ENCODE peak calls at places on chromosomes 11 and 22, in six cellular contexts. One of them, this sample, is unnamed.

GRCh38 chr11:69962152-69962551 is 116.0 kb upstream of the ANO1 start:
- DNase-seq in effector memory CD4-positive, alpha-beta T cell: no peak
- DNase-seq in body of pancreas: no peak
- DNase-seq in substantia nigra: no peak
- DNase-seq in H1: no peak
- DNase-seq in ovary: no peak
- DNase-seq in this sample: no peak

GRCh38 chr11:46371994-46372393 is 9.5 kb upstream of the MDK start:
- DNase-seq in effector memory CD4-positive, alpha-beta T cell: no peak
- DNase-seq in body of pancreas: no peak
- DNase-seq in substantia nigra: no peak
- DNase-seq in H1: no peak
- DNase-seq in ovary: no peak
- DNase-seq in this sample: no peak

GRCh38 chr22:12613199-12613598 is 2914.8 kb upstream of the OR11H1 start:
- DNase-seq in effector memory CD4-positive, alpha-beta T cell: no peak
- DNase-seq in body of pancreas: no peak
- DNase-seq in substantia nigra: no peak
- DNase-seq in H1: no peak
- DNase-seq in ovary: no peak
- DNase-seq in this sample: no peak

GRCh38 chr11:22666700-22667439 is 459 bp downstream of the GAS2 start:
- DNase-seq in effector memory CD4-positive, alpha-beta T cell: no peak
- DNase-seq in body of pancreas: peak
- DNase-seq in substantia nigra: peak
- DNase-seq in H1: peak
- DNase-seq in ovary: peak
- DNase-seq in this sample: no peak

GRCh38 chr11:85813721-85814120 is 2.8 kb upstream of the SYTL2 start:
- DNase-seq in effector memory CD4-positive, alpha-beta T cell: no peak
- DNase-seq in body of pancreas: no peak
- DNase-seq in substantia nigra: no peak
- DNase-seq in H1: no peak
- DNase-seq in ovary: no peak
- DNase-seq in this sample: no peak

GRCh38 chr11:100753144-100753543 is 66.1 kb downstream of the ARHGAP42 start:
- DNase-seq in effector memory CD4-positive, alpha-beta T cell: no peak
- DNase-seq in body of pancreas: no peak
- DNase-seq in substantia nigra: no peak
- DNase-seq in H1: peak
- DNase-seq in ovary: no peak
- DNase-seq in this sample: no peak

GRCh38 chr11:68142028-68142412 is 20.8 kb upstream of the CHKA start:
- DNase-seq in effector memory CD4-positive, alpha-beta T cell: no peak
- DNase-seq in body of pancreas: peak
- DNase-seq in substantia nigra: no peak
- DNase-seq in H1: no peak
- DNase-seq in ovary: no peak
- DNase-seq in this sample: no peak

GRCh38 chr11:96338910-96339703 is 3.9 kb downstream of the MAML2 start:
- DNase-seq in effector memory CD4-positive, alpha-beta T cell: no peak
- DNase-seq in body of pancreas: peak
- DNase-seq in substantia nigra: peak
- DNase-seq in H1: no peak
- DNase-seq in ovary: peak
- DNase-seq in this sample: peak

DNA sequence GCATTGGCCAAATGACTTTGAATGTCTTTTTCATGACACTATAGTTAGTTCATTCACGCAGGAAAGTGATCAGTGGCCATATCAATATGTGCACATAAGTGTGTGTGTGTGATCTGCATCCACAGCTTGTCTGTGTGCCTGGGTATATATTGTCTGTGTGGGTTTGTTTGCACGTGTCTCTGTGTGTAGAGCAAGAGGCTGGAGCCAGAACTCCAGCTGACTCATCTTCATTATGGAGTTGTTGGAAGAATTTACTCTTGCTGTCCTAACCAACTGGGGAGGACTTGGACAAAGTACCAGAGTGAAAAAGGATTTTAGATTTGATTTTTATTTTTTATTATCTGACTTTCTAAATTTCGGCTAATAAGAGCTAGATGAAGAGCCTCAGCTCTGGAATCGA is 63.9 kb downstream of the TP53I11 start:
- DNase-seq in effector memory CD4-positive, alpha-beta T cell: no peak
- DNase-seq in body of pancreas: no peak
- DNase-seq in substantia nigra: no peak
- DNase-seq in H1: no peak
- DNase-seq in ovary: no peak
- DNase-seq in this sample: no peak
- H3K27ac ChIP-seq in effector memory CD4-positive, alpha-beta T cell: no peak
- H3K27ac ChIP-seq in body of pancreas: no peak
- H3K27ac ChIP-seq in substantia nigra: no peak
- H3K27ac ChIP-seq in H1: no peak
- H3K27ac ChIP-seq in ovary: no peak
- H3K27ac ChIP-seq in this sample: no peak

GRCh38 chr11:116930586-116930985 is 93.2 kb upstream of the APOA1 start:
- DNase-seq in effector memory CD4-positive, alpha-beta T cell: no peak
- DNase-seq in body of pancreas: no peak
- DNase-seq in substantia nigra: no peak
- DNase-seq in H1: no peak
- DNase-seq in ovary: no peak
- DNase-seq in this sample: no peak

GRCh38 chr11:116931206-116931953 is 94.0 kb upstream of the APOA1 start:
- DNase-seq in effector memory CD4-positive, alpha-beta T cell: peak
- DNase-seq in body of pancreas: no peak
- DNase-seq in substantia nigra: no peak
- DNase-seq in H1: no peak
- DNase-seq in ovary: no peak
- DNase-seq in this sample: no peak

GRCh38 chr11:116929393-116930090 is 92.1 kb upstream of the APOA1 start:
- DNase-seq in effector memory CD4-positive, alpha-beta T cell: no peak
- DNase-seq in body of pancreas: no peak
- DNase-seq in substantia nigra: no peak
- DNase-seq in H1: no peak
- DNase-seq in ovary: no peak
- DNase-seq in this sample: no peak

GRCh38 chr11:116928845-116929244 is 91.4 kb upstream of the APOA1 start:
- DNase-seq in effector memory CD4-positive, alpha-beta T cell: no peak
- DNase-seq in body of pancreas: no peak
- DNase-seq in substantia nigra: no peak
- DNase-seq in H1: no peak
- DNase-seq in ovary: no peak
- DNase-seq in this sample: no peak

DNA sequence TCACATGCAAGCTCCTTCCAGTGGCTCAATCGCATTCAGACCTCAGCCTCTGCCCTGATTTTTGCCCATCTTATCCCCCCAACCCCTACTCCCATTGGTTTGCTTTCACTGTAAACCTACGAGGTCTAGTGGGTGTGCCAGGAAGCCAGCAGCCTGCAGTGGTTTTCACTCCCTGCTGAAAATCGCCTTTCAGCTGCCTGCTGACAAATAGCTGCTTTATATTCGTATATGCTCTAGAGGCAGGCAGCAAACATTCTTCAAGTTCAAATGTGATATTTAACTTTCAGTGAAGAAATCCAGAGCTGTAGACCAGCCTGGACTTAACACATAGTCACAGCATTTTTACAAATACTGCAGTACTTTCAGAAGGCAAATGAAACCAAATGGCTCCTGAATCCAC is 92.8 kb upstream of the APOA1 start:
- DNase-seq in effector memory CD4-positive, alpha-beta T cell: no peak
- DNase-seq in body of pancreas: no peak
- DNase-seq in substantia nigra: no peak
- DNase-seq in H1: no peak
- DNase-seq in ovary: no peak
- DNase-seq in this sample: no peak
- H3K27ac ChIP-seq in effector memory CD4-positive, alpha-beta T cell: peak
- H3K27ac ChIP-seq in body of pancreas: peak
- H3K27ac ChIP-seq in substantia nigra: peak
- H3K27ac ChIP-seq in H1: no peak
- H3K27ac ChIP-seq in ovary: no peak
- H3K27ac ChIP-seq in this sample: peak

GRCh38 chr11:9301720-9302119 is 12.7 kb downstream of the TMEM41B start:
- DNase-seq in effector memory CD4-positive, alpha-beta T cell: no peak
- DNase-seq in body of pancreas: no peak
- DNase-seq in substantia nigra: no peak
- DNase-seq in H1: no peak
- DNase-seq in ovary: no peak
- DNase-seq in this sample: no peak

GRCh38 chr11:9302448-9302847 is 11.9 kb downstream of the TMEM41B start:
- DNase-seq in effector memory CD4-positive, alpha-beta T cell: no peak
- DNase-seq in body of pancreas: no peak
- DNase-seq in substantia nigra: no peak
- DNase-seq in H1: no peak
- DNase-seq in ovary: no peak
- DNase-seq in this sample: no peak

DNA sequence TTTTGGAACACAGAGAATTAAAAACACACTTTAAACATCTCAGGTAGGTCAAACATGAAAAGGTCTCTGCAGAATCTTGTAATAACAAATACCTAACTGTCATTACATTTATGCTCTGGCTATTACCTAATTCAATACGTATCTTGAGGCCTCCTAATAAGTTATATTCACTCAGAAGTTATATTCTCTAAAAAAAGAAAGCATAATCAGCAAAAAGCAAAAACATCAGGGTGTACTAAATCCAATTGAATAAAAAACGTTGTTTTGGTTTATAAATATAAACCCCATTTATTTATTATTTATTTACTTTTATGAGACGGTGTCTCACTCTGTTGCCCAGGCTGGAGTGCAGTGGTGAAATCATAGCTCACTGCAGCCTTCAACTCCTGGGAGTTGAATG is 10.2 kb downstream of the TMEM41B start:
- DNase-seq in effector memory CD4-positive, alpha-beta T cell: no peak
- DNase-seq in body of pancreas: no peak
- DNase-seq in substantia nigra: no peak
- DNase-seq in H1: no peak
- DNase-seq in ovary: no peak
- DNase-seq in this sample: no peak
- H3K27ac ChIP-seq in effector memory CD4-positive, alpha-beta T cell: no peak
- H3K27ac ChIP-seq in body of pancreas: no peak
- H3K27ac ChIP-seq in substantia nigra: no peak
- H3K27ac ChIP-seq in H1: no peak
- H3K27ac ChIP-seq in ovary: no peak
- H3K27ac ChIP-seq in this sample: no peak

DNA sequence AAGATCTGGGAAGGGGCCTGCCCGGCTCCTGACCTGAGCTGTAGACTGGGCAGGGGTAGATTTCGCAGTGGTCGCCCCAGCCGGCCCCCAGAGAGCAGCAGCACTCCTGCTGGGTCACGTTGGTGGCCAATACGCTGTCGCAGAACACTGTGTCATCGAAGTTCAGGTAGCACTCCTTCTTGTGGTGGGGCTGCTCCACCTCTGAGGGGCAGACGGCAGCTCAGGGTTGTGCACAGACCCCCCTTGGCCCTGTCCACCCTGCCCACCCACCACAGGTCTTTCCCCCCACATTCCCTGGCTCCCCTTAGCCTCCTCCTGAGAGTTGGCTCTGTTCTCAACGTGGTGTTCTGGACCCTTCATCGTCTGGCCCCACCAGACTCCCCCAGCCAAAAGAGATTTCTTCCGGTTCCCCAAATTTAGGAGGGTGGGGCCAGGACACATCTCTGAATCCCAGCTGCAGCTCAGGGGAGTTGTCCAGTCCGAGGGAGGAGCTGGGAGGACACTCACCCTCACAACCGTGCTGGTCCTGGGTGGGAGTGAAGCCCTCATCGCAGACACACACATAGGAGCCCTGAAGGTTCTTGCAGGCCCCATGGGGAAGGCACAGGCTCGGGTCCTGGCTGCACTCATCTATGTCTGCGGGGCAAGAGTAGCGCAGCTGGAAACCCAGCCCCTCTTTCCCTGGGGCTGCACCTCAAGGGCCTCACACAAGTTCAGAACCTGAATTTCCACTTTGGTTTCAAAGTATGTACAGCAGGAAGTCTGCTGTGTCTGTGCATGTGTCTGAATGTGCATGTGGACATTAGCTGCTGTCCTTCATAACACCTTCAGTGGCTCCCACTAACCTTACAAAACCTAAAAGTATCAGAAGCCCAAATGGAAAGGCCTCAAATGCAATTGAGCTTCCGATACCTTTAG is 16.5 kb downstream of the SCYL1 start:
- DNase-seq in effector memory CD4-positive, alpha-beta T cell: no peak
- DNase-seq in body of pancreas: no peak
- DNase-seq in substantia nigra: no peak
- DNase-seq in H1: no peak
- DNase-seq in ovary: peak
- DNase-seq in this sample: no peak
- H3K27ac ChIP-seq in effector memory CD4-positive, alpha-beta T cell: peak
- H3K27ac ChIP-seq in body of pancreas: peak
- H3K27ac ChIP-seq in substantia nigra: peak
- H3K27ac ChIP-seq in H1: no peak
- H3K27ac ChIP-seq in ovary: peak
- H3K27ac ChIP-seq in this sample: peak

DNA sequence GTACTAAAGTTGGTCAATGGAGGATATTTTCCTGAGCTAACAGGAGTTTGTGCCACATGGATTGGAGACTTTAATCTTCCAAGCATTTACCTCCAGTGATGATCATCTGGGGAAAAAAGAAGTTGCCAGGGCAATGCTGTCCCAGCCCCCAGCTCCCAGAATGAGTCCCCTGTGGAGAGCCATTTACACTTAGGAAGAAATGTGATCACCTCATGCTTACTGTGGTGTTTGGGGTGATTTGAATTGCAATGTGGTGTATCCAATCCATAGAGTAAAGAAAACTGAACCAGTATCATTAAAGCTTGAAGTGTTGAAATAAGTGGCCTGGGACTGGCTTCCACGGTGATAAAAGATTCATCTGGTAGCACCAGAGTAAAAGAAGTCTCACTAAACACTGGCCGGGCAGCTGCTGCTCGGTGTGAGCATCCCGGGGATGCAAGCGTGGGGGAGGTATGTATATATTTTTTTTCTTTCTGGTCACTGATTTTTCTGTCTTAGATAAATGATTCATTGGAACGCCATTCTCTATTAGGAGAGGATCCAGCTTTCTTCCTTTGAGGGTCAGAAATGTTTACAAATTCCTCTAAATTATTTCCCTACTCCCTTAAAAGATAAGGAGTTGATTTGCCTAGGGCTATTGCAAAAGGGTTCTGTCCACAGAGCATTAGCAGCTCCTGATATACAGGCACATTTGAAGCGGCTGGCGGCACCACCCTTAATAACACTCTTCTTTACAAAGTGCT is 117.1 kb upstream of the NTM start:
- DNase-seq in effector memory CD4-positive, alpha-beta T cell: no peak
- DNase-seq in body of pancreas: no peak
- DNase-seq in substantia nigra: no peak
- DNase-seq in H1: peak
- DNase-seq in ovary: no peak
- DNase-seq in this sample: no peak
- H3K27ac ChIP-seq in effector memory CD4-positive, alpha-beta T cell: no peak
- H3K27ac ChIP-seq in body of pancreas: no peak
- H3K27ac ChIP-seq in substantia nigra: no peak
- H3K27ac ChIP-seq in H1: peak
- H3K27ac ChIP-seq in ovary: no peak
- H3K27ac ChIP-seq in this sample: no peak